ENCODE peak calls at places on chromosome 19, in four cellular contexts. O is thoracic aorta, Q is A549, U is tibial nerve. T is an unnamed sample. For H3K4me1, the result is how much of the 10 kb centered on the place peaks cover.

GRCh38 chr19:9818734-9819589 is at the start of gene FBXL12:
- DNase-seq in Q (peak), U (peak), O (peak), T (peak)

GRCh38 chr19:7871280-7871529 is 3.0 kb downstream of the PRR36 start:
- DNase-seq in O (no peak), U (no peak), Q (peak), T (no peak)

GRCh38 chr19:47102561-47103135 is 10.9 kb downstream of the ZC3H4 start:
- DNase-seq in U (no peak), Q (no peak), O (no peak), T (no peak)

GRCh38 chr19:6340493-6341201 is 7.2 kb upstream of the ACER1 start:
- DNase-seq in O (no peak), Q (no peak), U (no peak), T (no peak)

GRCh38 chr19:15195987-15196682 is 4.7 kb downstream of the NOTCH3 start:
- DNase-seq in Q (no peak), U (no peak), O (no peak), T (no peak)

GRCh38 chr19:19600793-19601346 is 17.6 kb downstream of the PBX4 start:
- DNase-seq in O (no peak), Q (no peak), U (no peak), T (no peak)

GRCh38 chr19:6720369-6721112 is at the start of gene C3:
- DNase-seq in U (peak), O (no peak), Q (peak), T (no peak)

GRCh38 chr19:10412257-10412977 is 7.9 kb upstream of the PDE4A start:
- DNase-seq in Q (no peak), O (no peak), U (no peak), T (no peak)

GRCh38 chr19:40154121-40154680 is 37.0 kb upstream of the MAP3K10 start:
- DNase-seq in U (no peak), Q (no peak), O (no peak), T (no peak)

GRCh38 chr19:40801449-40802299 is 2.7 kb downstream of the EGLN2 start:
- DNase-seq in O (no peak), U (no peak), Q (no peak), T (no peak)

GRCh38 chr19:16202320-16203255 is 4.9 kb downstream of the AP1M1 start:
- DNase-seq in O (no peak), Q (no peak), U (no peak), T (no peak)

GRCh38 chr19:6213266-6213595 is 66.5 kb downstream of the MLLT1 start:
- DNase-seq in O (no peak), Q (no peak), U (no peak), T (no peak)

GRCh38 chr19:1006711-1007398 is 6.6 kb downstream of the GRIN3B start:
- DNase-seq in U (no peak), Q (no peak), O (no peak), T (no peak)

GRCh38 chr19:6820237-6820636 is 47.7 kb downstream of the VAV1 start:
- DNase-seq in U (no peak), Q (no peak), O (no peak), T (no peak)

GRCh38 chr19:2902590-2903218 is 2.0 kb downstream of the ZNF57 start:
- DNase-seq in Q (no peak), O (no peak), U (no peak), T (no peak)

GRCh38 chr19:35992902-35993765 is 1.9 kb upstream of the SDHAF1 start:
- DNase-seq in Q (no peak), O (no peak), U (no peak), T (no peak)

GRCh38 chr19:35994868-35995654 is at the start of gene SDHAF1:
- DNase-seq in Q (peak), U (peak), O (peak), T (peak)

GRCh38 chr19:35995655-35995993 is 636 bp downstream of the SDHAF1 start:
- DNase-seq in U (no peak), Q (peak), O (no peak), T (peak)

GRCh38 chr19:36001605-36002004 is 6.6 kb downstream of the SDHAF1 start:
- DNase-seq in O (no peak), U (no peak), Q (no peak), T (no peak)

DNA sequence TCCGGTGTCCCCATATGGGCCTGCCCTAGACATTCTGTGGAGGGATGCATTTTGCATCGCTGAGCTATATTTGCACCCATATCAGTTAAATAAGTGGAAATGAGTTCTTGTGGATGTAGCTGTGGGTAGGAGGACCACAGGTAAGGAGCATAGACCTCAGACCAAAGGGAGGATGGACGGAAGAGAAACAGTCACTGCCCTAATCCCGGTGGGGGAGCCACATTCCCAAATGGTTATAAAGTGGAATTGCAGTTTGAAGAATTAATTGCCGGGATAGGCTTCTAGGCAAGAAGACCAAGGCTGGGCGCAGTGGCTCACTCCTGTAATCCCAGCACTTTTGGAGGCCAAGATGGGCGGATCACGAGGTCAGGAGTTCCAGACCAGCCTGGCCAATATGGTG is 1.8 kb downstream of the SDHAF1 start:
- DNase-seq in U (no peak), O (no peak), Q (no peak), T (no peak)
- TF ChIP-seq CTCF in U (no peak), O (no peak), Q (no peak), T (no peak)

GRCh38 chr19:13054605-13055212 is 47.9 kb downstream of the LYL1 start:
- DNase-seq in U (peak), Q (no peak), O (no peak), T (no peak)
- H3K4me1 ChIP-seq in U (half or more), Q (under half), O (half or more), T (under half)

GRCh38 chr19:33199441-33200265 is 5.5 kb downstream of the LRP3 start:
- DNase-seq in Q (no peak), U (no peak), O (no peak), T (no peak)

GRCh38 chr19:33195711-33196347 is 1.7 kb downstream of the LRP3 start:
- DNase-seq in Q (no peak), O (no peak), U (no peak), T (no peak)

GRCh38 chr19:33194884-33195710 is 967 bp downstream of the LRP3 start:
- DNase-seq in O (no peak), Q (peak), U (no peak), T (no peak)

GRCh38 chr19:33196446-33197193 is 2.5 kb downstream of the LRP3 start:
- DNase-seq in Q (no peak), U (no peak), O (no peak), T (no peak)

GRCh38 chr19:33197591-33198000 is 3.5 kb downstream of the LRP3 start:
- DNase-seq in U (no peak), O (no peak), Q (no peak), T (no peak)
- TF ChIP-seq CTCF in U (no peak), O (no peak), Q (no peak), T (no peak)

GRCh38 chr19:54207908-54208783 is 7.5 kb downstream of the RPS9 start:
- DNase-seq in U (peak), Q (no peak), O (no peak), T (no peak)
- H3K4me1 ChIP-seq in U (half or more), Q (half or more), O (under half), T (half or more)

DNA sequence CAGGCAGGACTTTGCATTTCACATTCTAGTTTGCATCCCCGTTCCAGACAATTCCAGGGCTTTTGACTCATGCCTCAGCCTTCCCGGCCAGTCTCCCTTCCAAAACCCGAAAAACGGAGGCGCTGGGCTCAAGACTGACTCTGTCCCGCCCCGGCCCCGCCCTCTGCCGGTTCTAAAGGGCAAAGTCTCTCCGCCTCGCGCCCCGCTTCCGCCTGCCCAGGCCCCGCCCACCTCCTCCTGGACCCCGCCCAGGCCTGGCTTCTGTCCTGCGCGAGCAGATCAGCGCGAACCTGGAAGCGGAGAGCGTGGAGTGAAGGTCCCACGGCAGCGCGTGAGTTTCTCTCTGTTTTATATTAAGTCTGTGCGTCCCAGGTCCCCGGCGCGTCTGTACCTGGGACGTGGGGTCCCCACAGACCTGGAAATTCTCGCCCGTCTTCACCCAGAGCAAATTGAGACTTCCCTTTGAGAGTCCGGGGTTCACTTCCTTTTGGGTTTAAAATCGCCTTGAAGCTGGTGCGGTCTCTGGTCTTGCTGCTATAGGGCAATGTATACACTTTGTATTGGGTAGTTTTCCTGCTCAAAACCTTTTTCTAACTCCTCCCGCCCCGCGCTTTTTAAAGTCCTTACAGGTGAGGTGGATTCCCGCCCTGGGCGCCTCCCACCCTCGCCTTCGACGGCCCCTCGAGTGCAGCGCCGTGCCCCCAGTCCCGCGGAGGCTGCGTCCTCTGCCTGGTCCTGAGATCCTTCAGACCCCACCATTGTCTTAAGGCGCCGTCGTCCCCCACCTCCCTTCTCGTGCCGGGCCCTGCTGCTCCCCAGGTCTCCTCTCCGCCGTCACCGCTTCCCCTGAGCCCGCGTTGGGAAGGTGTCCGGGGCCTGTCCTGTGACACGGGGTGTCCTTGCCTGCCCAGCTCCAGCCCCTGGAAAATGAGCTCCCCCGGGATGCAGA is 31.2 kb downstream of the ZNF701 start:
- DNase-seq in U (peak), O (peak), Q (no peak), T (peak)
- TF ChIP-seq CTCF in U (peak), O (peak), Q (no peak), T (peak)

GRCh38 chr19:43351998-43352746 is 1.3 kb upstream of the CD177 start:
- DNase-seq in O (no peak), Q (no peak), U (no peak), T (no peak)

GRCh38 chr19:43354305-43354627 is 780 bp downstream of the CD177 start:
- DNase-seq in U (no peak), Q (no peak), O (no peak), T (no peak)

DNA sequence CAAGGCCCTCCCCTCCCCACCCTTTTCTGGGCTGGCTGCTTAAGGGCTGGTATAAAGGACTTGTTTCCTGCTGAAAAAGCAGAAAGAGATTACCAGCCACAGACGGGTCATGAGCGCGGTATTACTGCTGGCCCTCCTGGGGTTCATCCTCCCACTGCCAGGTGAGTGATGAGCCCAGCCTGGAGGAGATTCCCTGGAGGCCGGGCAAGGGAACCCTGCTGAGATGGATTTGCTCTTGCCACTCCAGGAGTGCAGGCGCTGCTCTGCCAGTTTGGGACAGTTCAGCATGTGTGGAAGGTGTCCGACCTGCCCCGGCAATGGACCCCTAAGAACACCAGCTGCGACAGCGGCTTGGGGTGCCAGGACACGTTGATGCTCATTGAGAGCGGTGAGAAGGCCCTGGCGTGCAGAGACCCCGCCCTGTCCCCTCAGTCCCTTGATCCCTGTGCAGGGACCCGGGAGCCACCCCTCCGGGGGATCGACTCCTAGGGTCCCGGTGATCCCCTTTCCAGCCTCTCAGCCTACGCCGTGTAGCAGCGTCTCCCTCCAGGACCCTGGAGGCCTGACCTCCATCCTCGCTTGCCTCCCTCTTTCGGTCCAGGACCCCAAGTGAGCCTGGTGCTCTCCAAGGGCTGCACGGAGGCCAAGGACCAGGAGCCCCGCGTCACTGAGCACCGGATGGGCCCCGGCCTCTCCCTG is at the start of gene CD177:
- DNase-seq in O (no peak), Q (no peak), U (no peak), T (no peak)
- H3K4me1 ChIP-seq in O (under half), Q (under half), U (under half), T (under half)

GRCh38 chr19:35046461-35046860 is 4.9 kb downstream of the HPN start:
- DNase-seq in O (no peak), U (no peak), Q (no peak), T (no peak)

GRCh38 chr19:35042954-35043604 is 1.6 kb downstream of the HPN start:
- DNase-seq in O (no peak), U (no peak), Q (no peak), T (no peak)

GRCh38 chr19:35043906-35044305 is 2.4 kb downstream of the HPN start:
- DNase-seq in U (no peak), Q (no peak), O (no peak), T (no peak)

GRCh38 chr19:35044317-35045117 is 3.0 kb downstream of the HPN start:
- DNase-seq in O (no peak), U (peak), Q (peak), T (peak)

GRCh38 chr19:35045667-35046300 is 4.3 kb downstream of the HPN start:
- DNase-seq in O (no peak), U (no peak), Q (peak), T (peak)
- TF ChIP-seq CTCF in O (no peak), U (peak), Q (peak), T (peak)

DNA sequence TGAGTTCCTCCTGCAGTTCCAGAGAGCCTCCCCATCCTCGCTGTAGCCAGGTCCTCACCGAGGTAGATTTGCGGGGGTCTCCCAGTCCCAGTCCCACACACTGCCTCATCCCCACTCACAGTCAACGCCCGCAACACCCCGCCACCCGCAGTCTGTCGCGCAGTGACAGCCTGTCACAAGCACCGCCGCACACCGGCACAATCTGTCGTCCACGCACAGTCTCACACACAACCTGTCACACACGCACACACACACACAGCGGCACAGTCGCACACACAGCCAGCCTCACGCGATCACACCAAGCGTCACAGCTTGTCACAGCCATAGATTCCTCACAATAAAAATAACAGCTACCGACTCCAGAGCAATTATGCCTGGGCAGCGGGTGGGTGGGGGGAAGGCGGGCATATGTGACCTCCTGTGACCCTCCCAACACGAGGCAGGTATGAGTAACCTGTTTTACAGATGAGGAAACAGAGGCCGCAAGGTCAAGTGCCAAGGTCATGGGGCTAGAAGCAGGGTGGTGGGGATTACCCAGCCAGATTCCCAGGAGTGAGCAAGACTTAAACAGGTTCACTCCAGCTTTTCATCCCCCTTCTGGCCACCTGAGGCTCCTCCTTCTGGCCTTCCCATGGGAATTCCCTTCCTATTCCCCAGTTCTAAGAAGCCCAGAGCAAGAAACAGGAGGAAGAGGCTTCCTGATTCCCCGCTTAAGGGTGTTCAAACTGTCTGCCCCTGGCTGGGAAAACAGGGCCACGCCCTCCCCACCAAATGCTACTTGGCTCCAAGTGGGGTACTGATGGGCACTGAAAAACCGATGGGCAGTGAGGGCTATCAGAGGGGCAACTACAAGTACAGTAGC is 13.9 kb downstream of the NFIX start:
- DNase-seq in Q (no peak), O (no peak), U (no peak), T (no peak)
- H3K4me1 ChIP-seq in Q (under half), O (half or more), U (half or more), T (under half)